ENCODE peak calls at places on chromosomes 2 and 18, in four cellular contexts. U is GM23248; V is ovary; H is CD8-positive, alpha-beta T cell. B is an unnamed sample.
A peak's percentile ranks its signal among the peaks of the same experiment; 100 is the strongest.

GRCh38 chr18:65901522-65901921 is 150.7 kb downstream of the CDH7 start:
- DNase-seq in U (no peak), V (no peak), H (no peak), B (no peak)

GRCh38 chr2:44801289-44801675 is 140.2 kb upstream of the SIX3 start:
- DNase-seq in U (no peak), V (no peak), H (no peak), B (no peak)

GRCh38 chr2:84782717-84783442 is 98.0 kb downstream of the TRABD2A start:
- DNase-seq in U (peak; percentile 9), V (no peak), H (no peak), B (peak; percentile 6)

GRCh38 chr2:85920810-85921545 is 32.2 kb upstream of the ST3GAL5 start:
- DNase-seq in U (peak; percentile 73), V (no peak), H (no peak), B (no peak)

GRCh38 chr2:12702661-12703121 is 14.0 kb upstream of the TRIB2 start:
- DNase-seq in U (peak; percentile 91), V (no peak), H (no peak), B (no peak)

GRCh38 chr2:70472256-70472905 is 81.2 kb downstream of the TGFA start:
- DNase-seq in U (no peak), V (no peak), H (no peak), B (no peak)

GRCh38 chr2:147665035-147665434 is 179.8 kb upstream of the ACVR2A start:
- DNase-seq in U (peak; percentile 19), V (no peak), H (no peak), B (no peak)

GRCh38 chr2:229170907-229171306 is 100.2 kb downstream of the PID1 start:
- DNase-seq in U (peak; percentile 13), V (no peak), H (no peak), B (no peak)

GRCh38 chr2:213818436-213818835 is 534.2 kb downstream of the SPAG16 start:
- DNase-seq in U (no peak), V (no peak), H (no peak), B (no peak)

GRCh38 chr2:105538840-105539239 is 140.0 kb upstream of the FHL2 start:
- DNase-seq in U (no peak), V (no peak), H (no peak), B (no peak)

GRCh38 chr2:3223080-3223923 is 154.3 kb downstream of the EIPR1 start:
- DNase-seq in U (peak; percentile 53), V (no peak), H (peak; percentile 59), B (peak; percentile 73)

GRCh38 chr18:36179562-36180334 is 7.5 kb upstream of the MOCOS start:
- DNase-seq in U (peak; percentile 67), V (peak; percentile 99), H (no peak), B (no peak)

GRCh38 chr2:19764998-19765397 is 136.8 kb downstream of the TTC32 start:
- DNase-seq in U (no peak), V (no peak), H (peak; percentile 13), B (no peak)

GRCh38 chr2:121201796-121202195 is 83.2 kb downstream of the TFCP2L1 start:
- DNase-seq in U (no peak), V (no peak), H (no peak), B (no peak)

GRCh38 chr2:234091883-234092282 is 41.4 kb downstream of the SPP2 start:
- DNase-seq in U (peak; percentile 7), V (no peak), H (no peak), B (no peak)

GRCh38 chr18:73614812-73615211 is 532.8 kb downstream of the FBXO15 start:
- DNase-seq in U (peak; percentile 84), V (no peak), H (no peak), B (no peak)

GRCh38 chr2:133489641-133490411 is 78.4 kb downstream of the NCKAP5 start:
- DNase-seq in U (peak; percentile 53), V (peak; percentile 42), H (no peak), B (no peak)

GRCh38 chr18:48709371-48709770 is 170.5 kb downstream of the CTIF start:
- DNase-seq in U (no peak), V (no peak), H (no peak), B (no peak)

GRCh38 chr2:167825664-167826063 is 421.7 kb downstream of the STK39 start:
- DNase-seq in U (no peak), V (no peak), H (no peak), B (no peak)

GRCh38 chr2:181857471-181857870 is 34.1 kb upstream of the ITPRID2 start:
- DNase-seq in U (peak; percentile 38), V (no peak), H (no peak), B (no peak)

GRCh38 chr2:217751192-217751591 is 251.6 kb downstream of the TNS1 start:
- DNase-seq in U (no peak), V (no peak), H (no peak), B (no peak)

DNA sequence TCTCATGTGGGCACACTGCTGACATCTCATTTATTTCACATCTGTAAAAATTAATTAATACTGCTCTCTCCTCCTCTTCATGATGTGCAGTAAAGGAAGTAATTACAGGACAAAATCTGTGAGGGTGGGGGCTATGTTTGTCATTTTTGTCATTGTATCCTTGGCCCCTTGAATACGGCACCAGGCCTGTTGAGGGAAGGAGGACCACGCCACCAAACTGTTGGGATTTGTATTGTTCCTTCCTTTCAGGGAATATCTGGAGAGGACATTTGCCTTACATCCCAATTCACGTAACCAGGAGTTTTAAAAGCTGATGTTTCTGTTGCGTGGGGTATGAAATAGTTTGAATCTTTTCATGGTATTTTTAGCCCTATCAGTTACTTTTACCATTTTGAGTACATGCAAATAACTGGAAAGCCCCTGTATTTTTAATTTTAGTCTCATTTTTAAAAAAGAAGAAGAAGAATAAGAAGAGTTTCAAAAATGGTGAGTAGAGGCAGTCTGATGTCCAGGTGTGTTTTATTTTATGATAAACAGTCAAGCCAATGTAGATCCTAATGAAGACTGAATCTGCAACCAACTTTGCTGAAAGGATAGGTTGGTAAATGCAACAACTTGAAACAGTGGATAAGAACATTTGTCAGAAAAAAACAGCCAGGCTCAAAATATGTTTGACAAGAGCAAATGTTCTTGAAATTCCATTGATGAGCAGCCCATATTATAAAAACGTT is 54.3 kb downstream of the RASGRP3 start:
- DNase-seq in U (no peak), V (no peak), H (no peak), B (no peak)
- H3K27ac ChIP-seq in U (peak overlapping the region; percentile 82), V (no peak overlapping the region), H (no peak overlapping the region), B (no peak overlapping the region)

DNA sequence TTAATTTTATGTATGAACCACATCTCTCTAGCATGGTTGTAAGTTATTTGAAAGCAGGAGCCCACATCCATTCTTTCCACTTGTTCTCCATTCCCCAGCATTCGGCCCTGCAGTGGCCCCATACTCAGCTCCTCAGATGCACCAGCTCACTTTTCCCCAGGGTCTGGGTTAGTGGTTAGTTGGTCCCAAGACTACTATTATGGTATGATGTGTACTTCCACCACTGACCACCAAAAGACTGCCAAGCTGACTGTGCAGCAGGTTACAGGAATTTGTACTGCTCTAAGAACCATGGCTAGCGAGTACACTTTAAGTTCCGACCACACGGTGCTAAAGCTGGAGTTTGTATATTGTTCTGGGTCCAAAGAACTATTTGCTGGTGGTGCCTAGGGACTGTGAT is 413.6 kb upstream of the TCF4 start:
- DNase-seq in U (peak; percentile 2), V (no peak), H (no peak), B (no peak)
- H3K4me1 ChIP-seq in U (peaks cover 27% of the 10 kb centered on the region), V (peaks cover 7% of the 10 kb centered on the region), H (no peaks in the 10 kb centered on the region), B (no peaks in the 10 kb centered on the region)

DNA sequence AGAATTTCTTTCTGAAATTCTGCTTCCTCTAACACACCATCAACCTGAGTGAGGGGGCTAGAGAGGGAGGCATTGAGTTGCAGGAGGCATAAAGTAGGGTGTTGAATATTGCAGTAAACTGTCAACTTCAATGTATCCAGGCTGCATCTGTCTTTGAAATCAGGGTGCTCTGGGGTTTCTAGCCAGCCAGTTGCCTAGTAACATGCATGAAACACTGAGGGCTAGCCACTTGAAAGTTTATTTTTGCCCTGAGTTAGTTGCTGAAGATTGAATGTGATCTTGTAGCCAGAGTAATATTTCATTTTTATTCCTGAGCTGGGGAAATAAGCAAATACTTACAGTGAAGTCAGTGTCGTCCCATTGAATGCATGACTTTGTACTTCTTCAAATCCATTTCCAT is 41.9 kb downstream of the LHCGR start:
- DNase-seq in U (no peak), V (no peak), H (no peak), B (no peak)
- H3K27ac ChIP-seq in U (no peak overlapping the region), V (no peak overlapping the region), H (no peak overlapping the region), B (no peak overlapping the region)

GRCh38 chr2:136019825-136020224 is 34.4 kb upstream of the DARS1 start:
- DNase-seq in U (no peak), V (no peak), H (no peak), B (no peak)
- H3K4me1 ChIP-seq in U (no peaks in the 10 kb centered on the region), V (no peaks in the 10 kb centered on the region), H (no peaks in the 10 kb centered on the region), B (no peaks in the 10 kb centered on the region)

DNA sequence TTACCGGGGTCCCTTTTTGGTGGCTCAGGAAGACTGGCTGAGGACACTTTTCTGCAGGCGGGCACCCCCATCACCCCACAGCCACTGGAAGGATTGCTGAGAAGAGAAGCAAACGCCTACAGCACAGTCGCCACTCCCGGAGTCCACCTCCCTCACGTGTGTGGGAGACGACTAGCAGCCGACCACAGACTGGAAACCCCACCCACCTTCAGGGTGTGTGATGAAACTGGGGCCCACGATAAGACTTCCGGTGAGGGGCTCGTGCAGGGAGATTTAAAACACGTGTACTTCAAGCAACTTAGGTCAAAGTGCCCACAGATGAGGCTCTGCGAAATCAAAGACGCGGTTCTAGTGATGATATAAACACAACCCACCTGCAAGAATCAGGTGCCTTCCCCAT is 26.3 kb downstream of the MBP start:
- DNase-seq in U (no peak), V (no peak), H (peak; percentile 86), B (peak; percentile 79)
- H3K27ac ChIP-seq in U (no peak overlapping the region), V (no peak overlapping the region), H (peak overlapping the region; percentile 31), B (peak overlapping the region; percentile 76)

GRCh38 chr2:191845248-191845715 is 1.6 kb downstream of the CAVIN2 start:
- DNase-seq in U (no peak), V (peak; percentile 68), H (no peak), B (no peak)
- H3K4me1 ChIP-seq in U (peaks cover 27% of the 10 kb centered on the region), V (peaks cover 7% of the 10 kb centered on the region), H (no peaks in the 10 kb centered on the region), B (peaks cover 4% of the 10 kb centered on the region)

GRCh38 chr2:237540223-237540775 is 26.1 kb upstream of the PRLH start:
- DNase-seq in U (no peak), V (peak; percentile 46), H (no peak), B (no peak)
- H3K27ac ChIP-seq in U (no peak overlapping the region), V (peak overlapping the region; percentile 49), H (no peak overlapping the region), B (no peak overlapping the region)

DNA sequence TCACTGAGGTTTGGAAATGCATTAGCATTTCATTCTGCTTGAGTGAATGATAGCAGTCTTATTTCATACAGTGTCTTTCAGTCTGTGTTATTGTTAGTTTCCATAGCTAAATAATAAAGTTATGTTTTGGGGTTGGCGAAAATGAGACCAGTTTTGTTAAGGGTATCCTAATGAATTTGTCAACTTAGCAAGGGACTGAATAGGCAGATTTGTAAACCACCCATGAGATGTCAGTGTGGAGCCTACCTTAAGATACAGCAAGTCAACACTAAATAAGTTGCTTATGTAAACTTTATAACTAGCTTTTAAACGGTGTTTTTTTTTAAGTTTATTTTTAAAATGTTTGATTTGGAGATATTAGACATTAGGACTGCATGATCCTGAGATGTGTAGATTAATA is 11.9 kb downstream of the NAPG start:
- DNase-seq in U (no peak), V (no peak), H (no peak), B (no peak)
- H3K4me1 ChIP-seq in U (no peaks in the 10 kb centered on the region), V (no peaks in the 10 kb centered on the region), H (no peaks in the 10 kb centered on the region), B (no peaks in the 10 kb centered on the region)

B was measured in effector memory CD4-positive, alpha-beta T cell.